ENCODE peak calls at places on chromosomes 2 and 18, in six cellular contexts. S is spleen, D is HL-60, U is adrenal gland, E is AG04450, A is neural progenitor cell. H is an unnamed sample. For H3K27me3, the result is how much of the 10 kb centered on the place peaks cover.

GRCh38 chr2:176147215-176147789 is 4.0 kb upstream of the HOXD4 start:
- DNase-seq in A (no peak), S (peak), E (no peak), U (no peak), D (no peak), H (no peak)

GRCh38 chr18:57353940-57354461 is 1.6 kb downstream of the ST8SIA3 start:
- DNase-seq in E (no peak), D (no peak), A (peak), U (peak), S (no peak), H (peak)

GRCh38 chr2:205822578-205822977 is 140.3 kb downstream of the NRP2 start:
- DNase-seq in D (no peak), E (peak), U (no peak), S (no peak), A (no peak), H (no peak)

GRCh38 chr2:9380702-9381628 is 42.4 kb downstream of the ITGB1BP1 start:
- DNase-seq in A (no peak), U (peak), S (peak), D (no peak), E (peak), H (no peak)

GRCh38 chr2:128323501-128323931 is 4.8 kb upstream of the HS6ST1 start:
- DNase-seq in U (no peak), A (no peak), E (no peak), S (no peak), D (no peak), H (no peak)

GRCh38 chr2:69779258-69779989 is 37.5 kb downstream of the ANXA4 start:
- DNase-seq in D (no peak), E (no peak), U (no peak), S (no peak), A (no peak), H (no peak)

GRCh38 chr2:223613017-223613950 is 11.1 kb upstream of the SCG2 start:
- DNase-seq in E (peak), U (peak), A (peak), S (no peak), D (no peak), H (peak)

GRCh38 chr2:181683518-181684453 is 3.5 kb upstream of the NEUROD1 start:
- DNase-seq in D (no peak), A (peak), U (no peak), E (no peak), S (no peak), H (no peak)

GRCh38 chr2:41906325-41906700 is 141.5 kb upstream of the PKDCC start:
- DNase-seq in D (no peak), S (no peak), U (no peak), E (peak), A (peak), H (no peak)

GRCh38 chr2:240568678-240569522 is 616 bp downstream of the RNPEPL1 start:
- DNase-seq in D (no peak), A (peak), U (peak), S (peak), E (no peak), H (no peak)

GRCh38 chr2:23460983-23461382 is 76.0 kb downstream of the KLHL29 start:
- DNase-seq in S (no peak), D (no peak), A (no peak), U (no peak), E (no peak), H (no peak)
- H3K27me3 ChIP-seq in S (under half), D (under half), A (under half), U (under half), E (under half), H (under half)

GRCh38 chr18:79400591-79401381 is 5.1 kb downstream of the NFATC1 start:
- DNase-seq in U (no peak), A (peak), S (peak), D (no peak), E (no peak), H (no peak)

GRCh38 chr18:79400091-79400590 is 4.4 kb downstream of the NFATC1 start:
- DNase-seq in D (no peak), A (peak), E (no peak), U (peak), S (peak), H (no peak)

GRCh38 chr18:79397830-79398761 is 2.4 kb downstream of the NFATC1 start:
- DNase-seq in D (no peak), S (peak), A (no peak), U (no peak), E (no peak), H (no peak)

GRCh38 chr18:79397288-79397829 is 1.6 kb downstream of the NFATC1 start:
- DNase-seq in A (no peak), U (no peak), D (no peak), S (peak), E (no peak), H (no peak)

DNA sequence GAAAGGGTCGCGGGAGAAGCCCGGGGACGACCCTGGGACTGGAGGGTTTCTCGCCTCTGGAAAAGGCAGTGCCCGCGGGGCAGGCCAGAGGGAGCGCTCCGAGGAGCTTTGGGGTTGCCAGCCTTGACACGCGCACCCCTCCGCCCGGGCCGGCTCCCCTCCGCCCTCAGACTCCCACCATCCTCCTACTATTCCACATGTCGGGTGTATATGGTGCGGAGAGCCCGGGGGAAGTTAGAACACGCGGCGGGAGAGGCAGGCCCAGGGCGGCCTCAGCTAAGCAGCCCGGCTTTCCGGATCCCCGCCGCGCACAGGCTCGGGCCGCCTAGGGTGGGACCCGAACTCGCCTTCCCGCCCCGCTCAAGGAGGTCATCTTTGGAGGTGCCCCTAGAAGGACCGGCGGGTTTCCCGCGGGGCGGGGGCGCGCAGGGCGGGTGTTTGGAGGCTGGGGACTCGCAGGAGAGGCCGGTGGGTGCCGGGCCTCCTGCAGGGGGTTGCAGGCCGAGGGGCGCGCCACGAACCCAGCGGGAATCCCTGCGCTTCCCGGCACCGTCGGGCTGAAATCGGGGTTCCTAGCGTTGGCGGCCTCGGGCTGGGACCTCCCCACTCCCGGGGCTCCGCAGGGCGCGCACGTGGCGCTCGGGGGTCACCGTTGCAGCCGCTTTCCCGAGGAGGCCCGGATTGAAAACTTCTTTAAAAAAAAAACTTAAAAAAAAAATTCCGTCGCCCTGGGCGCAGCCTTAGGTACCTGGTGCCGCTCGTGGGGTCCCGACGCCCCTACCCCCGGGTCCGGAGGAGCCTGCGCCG is 3.7 kb downstream of the NFATC1 start:
- DNase-seq in U (no peak), S (peak), E (no peak), D (no peak), A (no peak), H (no peak)
- H3K27me3 ChIP-seq in U (under half), S (under half), E (under half), D (under half), A (half or more), H (under half)

GRCh38 chr2:231356474-231356849 is 39.0 kb upstream of the B3GNT7 start:
- DNase-seq in E (peak), A (no peak), S (no peak), D (no peak), U (no peak), H (no peak)

GRCh38 chr2:231359484-231359883 is 36.0 kb upstream of the B3GNT7 start:
- DNase-seq in S (no peak), U (no peak), D (no peak), A (no peak), E (no peak), H (no peak)

GRCh38 chr2:231355802-231356473 is 39.6 kb upstream of the B3GNT7 start:
- DNase-seq in D (no peak), A (peak), S (no peak), E (no peak), U (no peak), H (no peak)

GRCh38 chr2:231357931-231358330 is 37.6 kb upstream of the B3GNT7 start:
- DNase-seq in S (no peak), D (no peak), E (no peak), U (no peak), A (no peak), H (no peak)

DNA sequence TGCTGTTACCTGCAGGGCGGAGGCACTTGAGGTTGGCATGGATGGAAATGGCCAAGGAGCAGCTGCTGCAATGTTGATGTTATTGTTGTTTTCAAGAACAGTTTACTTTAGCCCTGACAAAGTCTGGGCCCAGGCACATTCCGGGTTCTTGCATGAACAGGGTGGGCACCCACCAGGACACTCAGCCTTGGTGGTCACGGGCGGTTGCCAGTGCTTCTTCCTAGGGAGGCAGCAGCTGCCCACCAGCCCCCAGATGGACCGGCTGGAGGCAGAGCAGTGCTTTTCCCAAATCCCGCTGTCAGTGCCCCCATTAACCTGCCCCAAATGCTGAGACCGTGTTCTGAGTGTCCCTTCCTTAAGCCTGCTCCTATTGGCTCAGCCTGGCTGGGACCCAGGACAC is 38.5 kb upstream of the B3GNT7 start:
- DNase-seq in S (no peak), A (no peak), D (no peak), E (no peak), U (no peak), H (no peak)
- H3K27me3 ChIP-seq in S (under half), A (under half), D (under half), E (under half), U (under half), H (under half)

GRCh38 chr2:191453756-191454155 is 208.6 kb downstream of the MYO1B start:
- DNase-seq in U (no peak), A (no peak), D (no peak), E (no peak), S (no peak), H (no peak)
- H3K27me3 ChIP-seq in U (under half), A (under half), D (under half), E (under half), S (under half), H (under half)

GRCh38 chr2:161425966-161426365 is 9.9 kb downstream of the TBR1 start:
- DNase-seq in E (no peak), S (no peak), U (no peak), D (no peak), A (no peak), H (no peak)
- H3K27me3 ChIP-seq in E (half or more), S (half or more), U (half or more), D (half or more), A (half or more), H (under half)

DNA sequence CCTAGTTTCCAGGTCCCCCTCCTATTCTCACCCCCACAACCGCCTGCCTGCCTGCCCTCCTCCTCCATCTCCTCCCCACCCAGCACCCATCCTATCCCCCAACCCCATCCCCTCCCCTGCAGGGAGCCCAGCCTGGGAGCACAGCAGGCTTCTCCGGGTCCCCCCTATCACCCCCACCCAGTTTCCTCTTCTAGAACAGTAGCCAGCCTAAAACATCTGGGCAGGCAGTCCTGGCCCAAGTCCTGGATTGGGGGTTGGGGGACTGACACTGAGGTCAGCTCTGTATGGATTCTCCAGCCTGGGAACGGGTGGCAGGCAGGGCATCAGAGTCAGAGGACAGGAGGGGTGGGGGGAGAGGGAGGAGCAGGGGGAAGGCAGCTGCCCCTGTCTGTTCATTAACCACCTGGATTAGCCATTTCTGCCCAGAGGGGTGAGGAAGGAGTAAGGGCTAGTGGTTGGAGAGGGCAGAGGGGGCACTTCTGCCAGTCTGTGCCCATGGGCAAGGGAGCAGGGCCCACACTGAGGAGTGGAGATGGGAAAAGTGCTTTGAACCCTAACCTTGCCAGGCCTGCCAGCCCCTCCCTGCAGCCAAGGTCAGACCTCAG is 60.0 kb downstream of the TNS1 start:
- DNase-seq in E (no peak), S (peak), A (no peak), U (peak), D (no peak), H (no peak)
- H3K27me3 ChIP-seq in E (under half), S (under half), A (under half), U (under half), D (under half), H (under half)

DNA sequence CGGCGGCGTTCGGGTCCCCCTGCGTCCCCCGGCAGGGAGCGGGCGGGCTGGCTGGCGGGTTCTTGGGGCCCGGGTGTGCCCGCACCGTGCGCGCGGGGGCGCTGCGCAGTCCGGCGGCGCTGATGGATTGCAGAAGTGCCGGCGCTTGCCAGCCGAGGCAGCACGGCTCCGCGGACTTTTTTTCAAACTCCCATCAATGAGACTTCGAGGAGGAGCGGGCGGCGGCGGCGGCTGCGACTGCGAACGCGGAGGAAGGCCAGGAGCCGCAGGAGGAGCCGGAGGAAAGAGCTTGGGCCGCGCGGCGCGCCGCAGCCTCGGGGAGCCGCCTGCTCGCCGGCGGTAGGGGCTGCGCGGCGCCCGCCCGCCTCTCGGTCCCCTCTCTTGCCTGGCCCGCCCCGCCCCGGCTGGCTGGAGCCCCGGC is at the start of gene GLI2:
- DNase-seq in U (peak), D (peak), E (peak), S (peak), A (peak), H (peak)
- H3K27me3 ChIP-seq in U (under half), D (half or more), E (under half), S (half or more), A (under half), H (under half)

GRCh38 chr2:230879891-230880290 is 15.1 kb downstream of the ITM2C start:
- DNase-seq in E (no peak), U (no peak), D (no peak), A (no peak), S (peak), H (no peak)
- H3K27me3 ChIP-seq in E (under half), U (under half), D (under half), A (under half), S (under half), H (under half)